ENCODE peak calls at places on chromosomes 5 and 9, in seven cellular contexts. J is SJSA1, C is NCI-H1092, O is LHCN-M2, G is iris pigment epithelial cell, P is choroid plexus epithelial cell, F is naive B cell. W is an unnamed sample.

GRCh38 chr5:121199238-121199999 is 652.3 kb upstream of the FTMT start:
- DNase-seq in J (no peak), C (no peak), O (peak), G (peak), P (peak), F (no peak), W (no peak)

GRCh38 chr5:167816864-167817263 is 474.6 kb upstream of the WWC1 start:
- DNase-seq in J (no peak), C (no peak), O (no peak), G (no peak), P (no peak), F (no peak), W (no peak)

GRCh38 chr9:376115-376514 is 161.4 kb downstream of the DOCK8 start:
- DNase-seq in J (no peak), C (no peak), O (no peak), G (no peak), P (no peak), F (no peak), W (no peak)

GRCh38 chr9:37747271-37747753 is 6.3 kb upstream of the TRMT10B start:
- DNase-seq in J (no peak), C (peak), O (peak), G (peak), P (peak), F (peak), W (peak)

GRCh38 chr9:87007711-87008360 is 60.5 kb upstream of the GAS1 start:
- DNase-seq in J (no peak), C (no peak), O (no peak), G (no peak), P (peak), F (no peak), W (no peak)

GRCh38 chr5:139847790-139848507 is 52.3 kb downstream of the PSD2 start:
- DNase-seq in J (no peak), C (no peak), O (no peak), G (peak), P (no peak), F (peak), W (peak)

GRCh38 chr5:180467028-180467427 is 27.2 kb upstream of the CNOT6 start:
- DNase-seq in J (peak), C (no peak), O (peak), G (peak), P (peak), F (no peak), W (peak)

GRCh38 chr5:119271758-119272730 is 83.8 kb upstream of the TNFAIP8 start:
- DNase-seq in J (no peak), C (no peak), O (no peak), G (no peak), P (no peak), F (no peak), W (no peak)

GRCh38 chr9:29456940-29457339 is 1883.7 kb upstream of the C9orf72 start:
- DNase-seq in J (no peak), C (no peak), O (peak), G (peak), P (peak), F (no peak), W (no peak)

GRCh38 chr5:74519161-74519571 is 121.4 kb downstream of the ENC1 start:
- DNase-seq in J (no peak), C (no peak), O (no peak), G (no peak), P (no peak), F (no peak), W (peak)

GRCh38 chr9:73038613-73039012 is 85.8 kb upstream of the ALDH1A1 start:
- DNase-seq in J (no peak), C (no peak), O (peak), G (peak), P (peak), F (no peak), W (peak)